ENCODE peak calls at places on chromosomes 2 and 18, in ten cellular contexts. One of them, this sample, is unnamed.

GRCh38 chr2:109616184-109616583 is 2.0 kb downstream of the SOWAHC start:
- DNase-seq in stimulated activated CD8-positive, alpha-beta memory T cell treated with anti-CD3 and anti-CD28 coated beads, Interleukin-2, amount 100 ng/mL, for 48 hours: no peak
- DNase-seq in endothelial cell: no peak
- DNase-seq in renal cortical epithelial cell: no peak
- DNase-seq in hypothalamus: no peak
- DNase-seq in right atrium auricular region: no peak
- DNase-seq in LoVo: no peak
- DNase-seq in NCI-H1694 treated with DMSO at 0.1 percent for 48 hours: no peak
- DNase-seq in HFFc6: no peak
- DNase-seq in mesenchymal stem cell: no peak
- DNase-seq in this sample: no peak

GRCh38 chr2:1790996-1791395 is 46.7 kb upstream of the PXDN start:
- DNase-seq in HFFc6: no peak
- DNase-seq in renal cortical epithelial cell: no peak
- DNase-seq in stimulated activated CD8-positive, alpha-beta memory T cell treated with anti-CD3 and anti-CD28 coated beads, Interleukin-2, amount 100 ng/mL, for 48 hours: no peak
- DNase-seq in LoVo: no peak
- DNase-seq in right atrium auricular region: no peak
- DNase-seq in hypothalamus: no peak
- DNase-seq in mesenchymal stem cell: no peak
- DNase-seq in endothelial cell: no peak
- DNase-seq in NCI-H1694 treated with DMSO at 0.1 percent for 48 hours: no peak
- DNase-seq in this sample: no peak

GRCh38 chr2:233546774-233547173 is 19.8 kb downstream of the USP40 start:
- DNase-seq in HFFc6: no peak
- DNase-seq in endothelial cell: no peak
- DNase-seq in stimulated activated CD8-positive, alpha-beta memory T cell treated with anti-CD3 and anti-CD28 coated beads, Interleukin-2, amount 100 ng/mL, for 48 hours: no peak
- DNase-seq in renal cortical epithelial cell: no peak
- DNase-seq in hypothalamus: no peak
- DNase-seq in right atrium auricular region: no peak
- DNase-seq in LoVo: no peak
- DNase-seq in NCI-H1694 treated with DMSO at 0.1 percent for 48 hours: no peak
- DNase-seq in mesenchymal stem cell: no peak
- DNase-seq in this sample: no peak

GRCh38 chr18:43793910-43794309 is 516.6 kb upstream of the SYT4 start:
- DNase-seq in right atrium auricular region: no peak
- DNase-seq in mesenchymal stem cell: no peak
- DNase-seq in LoVo: no peak
- DNase-seq in renal cortical epithelial cell: no peak
- DNase-seq in endothelial cell: no peak
- DNase-seq in hypothalamus: no peak
- DNase-seq in HFFc6: no peak
- DNase-seq in stimulated activated CD8-positive, alpha-beta memory T cell treated with anti-CD3 and anti-CD28 coated beads, Interleukin-2, amount 100 ng/mL, for 48 hours: no peak
- DNase-seq in NCI-H1694 treated with DMSO at 0.1 percent for 48 hours: no peak
- DNase-seq in this sample: no peak

GRCh38 chr18:44731866-44732555 is 51.3 kb downstream of the SETBP1 start:
- DNase-seq in mesenchymal stem cell: peak; percentile 48
- DNase-seq in LoVo: no peak
- DNase-seq in NCI-H1694 treated with DMSO at 0.1 percent for 48 hours: no peak
- DNase-seq in right atrium auricular region: no peak
- DNase-seq in HFFc6: peak; percentile 16
- DNase-seq in stimulated activated CD8-positive, alpha-beta memory T cell treated with anti-CD3 and anti-CD28 coated beads, Interleukin-2, amount 100 ng/mL, for 48 hours: no peak
- DNase-seq in endothelial cell: no peak
- DNase-seq in hypothalamus: no peak
- DNase-seq in renal cortical epithelial cell: no peak
- DNase-seq in this sample: no peak

GRCh38 chr2:109473616-109474318 is 140.0 kb downstream of the SEPTIN10 start:
- DNase-seq in hypothalamus: no peak
- DNase-seq in NCI-H1694 treated with DMSO at 0.1 percent for 48 hours: no peak
- DNase-seq in renal cortical epithelial cell: no peak
- DNase-seq in mesenchymal stem cell: no peak
- DNase-seq in HFFc6: no peak
- DNase-seq in endothelial cell: no peak
- DNase-seq in right atrium auricular region: no peak
- DNase-seq in stimulated activated CD8-positive, alpha-beta memory T cell treated with anti-CD3 and anti-CD28 coated beads, Interleukin-2, amount 100 ng/mL, for 48 hours: no peak
- DNase-seq in LoVo: no peak
- DNase-seq in this sample: peak; percentile 32

GRCh38 chr18:32998921-32999320 is 226.1 kb upstream of the KLHL14 start:
- DNase-seq in NCI-H1694 treated with DMSO at 0.1 percent for 48 hours: no peak
- DNase-seq in endothelial cell: no peak
- DNase-seq in LoVo: no peak
- DNase-seq in mesenchymal stem cell: no peak
- DNase-seq in stimulated activated CD8-positive, alpha-beta memory T cell treated with anti-CD3 and anti-CD28 coated beads, Interleukin-2, amount 100 ng/mL, for 48 hours: no peak
- DNase-seq in HFFc6: no peak
- DNase-seq in right atrium auricular region: no peak
- DNase-seq in renal cortical epithelial cell: no peak
- DNase-seq in hypothalamus: no peak
- DNase-seq in this sample: no peak

GRCh38 chr2:47405757-47406156 is 2.8 kb downstream of the MSH2 start:
- DNase-seq in endothelial cell: no peak
- DNase-seq in NCI-H1694 treated with DMSO at 0.1 percent for 48 hours: no peak
- DNase-seq in renal cortical epithelial cell: no peak
- DNase-seq in HFFc6: no peak
- DNase-seq in mesenchymal stem cell: no peak
- DNase-seq in stimulated activated CD8-positive, alpha-beta memory T cell treated with anti-CD3 and anti-CD28 coated beads, Interleukin-2, amount 100 ng/mL, for 48 hours: no peak
- DNase-seq in hypothalamus: no peak
- DNase-seq in right atrium auricular region: no peak
- DNase-seq in LoVo: no peak
- DNase-seq in this sample: no peak

GRCh38 chr2:152475982-152476381 is 141.0 kb downstream of the FMNL2 start:
- DNase-seq in NCI-H1694 treated with DMSO at 0.1 percent for 48 hours: no peak
- DNase-seq in mesenchymal stem cell: no peak
- DNase-seq in renal cortical epithelial cell: no peak
- DNase-seq in right atrium auricular region: no peak
- DNase-seq in endothelial cell: no peak
- DNase-seq in hypothalamus: no peak
- DNase-seq in stimulated activated CD8-positive, alpha-beta memory T cell treated with anti-CD3 and anti-CD28 coated beads, Interleukin-2, amount 100 ng/mL, for 48 hours: no peak
- DNase-seq in LoVo: no peak
- DNase-seq in HFFc6: no peak
- DNase-seq in this sample: no peak

GRCh38 chr2:27152102-27152795 is 3.4 kb downstream of the TCF23 start:
- DNase-seq in right atrium auricular region: no peak
- DNase-seq in HFFc6: no peak
- DNase-seq in LoVo: no peak
- DNase-seq in NCI-H1694 treated with DMSO at 0.1 percent for 48 hours: no peak
- DNase-seq in stimulated activated CD8-positive, alpha-beta memory T cell treated with anti-CD3 and anti-CD28 coated beads, Interleukin-2, amount 100 ng/mL, for 48 hours: no peak
- DNase-seq in endothelial cell: no peak
- DNase-seq in mesenchymal stem cell: no peak
- DNase-seq in hypothalamus: no peak
- DNase-seq in renal cortical epithelial cell: no peak
- DNase-seq in this sample: no peak

GRCh38 chr2:216776076-216776726 is 80.9 kb upstream of the IGFBP5 start:
- DNase-seq in renal cortical epithelial cell: no peak
- DNase-seq in right atrium auricular region: no peak
- DNase-seq in stimulated activated CD8-positive, alpha-beta memory T cell treated with anti-CD3 and anti-CD28 coated beads, Interleukin-2, amount 100 ng/mL, for 48 hours: no peak
- DNase-seq in mesenchymal stem cell: no peak
- DNase-seq in LoVo: no peak
- DNase-seq in NCI-H1694 treated with DMSO at 0.1 percent for 48 hours: no peak
- DNase-seq in HFFc6: no peak
- DNase-seq in hypothalamus: no peak
- DNase-seq in endothelial cell: no peak
- DNase-seq in this sample: peak; percentile 94

GRCh38 chr2:143960177-143960576 is 559.7 kb downstream of the ZEB2 start:
- DNase-seq in right atrium auricular region: no peak
- DNase-seq in HFFc6: no peak
- DNase-seq in endothelial cell: no peak
- DNase-seq in stimulated activated CD8-positive, alpha-beta memory T cell treated with anti-CD3 and anti-CD28 coated beads, Interleukin-2, amount 100 ng/mL, for 48 hours: no peak
- DNase-seq in hypothalamus: no peak
- DNase-seq in renal cortical epithelial cell: no peak
- DNase-seq in mesenchymal stem cell: no peak
- DNase-seq in NCI-H1694 treated with DMSO at 0.1 percent for 48 hours: no peak
- DNase-seq in LoVo: no peak
- DNase-seq in this sample: no peak

GRCh38 chr18:74674487-74674886 is 76.8 kb downstream of the ZNF407 start:
- DNase-seq in endothelial cell: no peak
- DNase-seq in HFFc6: no peak
- DNase-seq in LoVo: no peak
- DNase-seq in hypothalamus: no peak
- DNase-seq in mesenchymal stem cell: no peak
- DNase-seq in stimulated activated CD8-positive, alpha-beta memory T cell treated with anti-CD3 and anti-CD28 coated beads, Interleukin-2, amount 100 ng/mL, for 48 hours: no peak
- DNase-seq in NCI-H1694 treated with DMSO at 0.1 percent for 48 hours: no peak
- DNase-seq in right atrium auricular region: no peak
- DNase-seq in renal cortical epithelial cell: no peak
- DNase-seq in this sample: no peak

GRCh38 chr2:134411828-134412638 is 158.2 kb downstream of the MGAT5 start:
- DNase-seq in hypothalamus: peak; percentile 93
- DNase-seq in NCI-H1694 treated with DMSO at 0.1 percent for 48 hours: peak; percentile 96
- DNase-seq in mesenchymal stem cell: peak; percentile 89
- DNase-seq in LoVo: peak; percentile 77
- DNase-seq in endothelial cell: peak; percentile 50
- DNase-seq in stimulated activated CD8-positive, alpha-beta memory T cell treated with anti-CD3 and anti-CD28 coated beads, Interleukin-2, amount 100 ng/mL, for 48 hours: peak; percentile 35
- DNase-seq in HFFc6: peak; percentile 82
- DNase-seq in renal cortical epithelial cell: peak; percentile 72
- DNase-seq in right atrium auricular region: peak; percentile 82
- DNase-seq in this sample: peak; percentile 71

GRCh38 chr2:157877761-157878400 is 1.8 kb upstream of the ACVR1 start:
- DNase-seq in renal cortical epithelial cell: no peak
- DNase-seq in right atrium auricular region: no peak
- DNase-seq in stimulated activated CD8-positive, alpha-beta memory T cell treated with anti-CD3 and anti-CD28 coated beads, Interleukin-2, amount 100 ng/mL, for 48 hours: no peak
- DNase-seq in mesenchymal stem cell: no peak
- DNase-seq in HFFc6: no peak
- DNase-seq in NCI-H1694 treated with DMSO at 0.1 percent for 48 hours: no peak
- DNase-seq in hypothalamus: no peak
- DNase-seq in LoVo: no peak
- DNase-seq in endothelial cell: no peak
- DNase-seq in this sample: no peak

GRCh38 chr2:68330691-68331090 is 10.9 kb upstream of the CNRIP1 start:
- DNase-seq in hypothalamus: no peak
- DNase-seq in NCI-H1694 treated with DMSO at 0.1 percent for 48 hours: no peak
- DNase-seq in mesenchymal stem cell: peak; percentile 52
- DNase-seq in stimulated activated CD8-positive, alpha-beta memory T cell treated with anti-CD3 and anti-CD28 coated beads, Interleukin-2, amount 100 ng/mL, for 48 hours: no peak
- DNase-seq in right atrium auricular region: no peak
- DNase-seq in renal cortical epithelial cell: no peak
- DNase-seq in endothelial cell: no peak
- DNase-seq in HFFc6: no peak
- DNase-seq in LoVo: no peak
- DNase-seq in this sample: no peak

GRCh38 chr2:236363878-236364277 is 99.7 kb upstream of the ASB18 start:
- DNase-seq in mesenchymal stem cell: no peak
- DNase-seq in renal cortical epithelial cell: no peak
- DNase-seq in endothelial cell: no peak
- DNase-seq in HFFc6: no peak
- DNase-seq in hypothalamus: no peak
- DNase-seq in right atrium auricular region: peak; percentile 28
- DNase-seq in NCI-H1694 treated with DMSO at 0.1 percent for 48 hours: no peak
- DNase-seq in LoVo: no peak
- DNase-seq in stimulated activated CD8-positive, alpha-beta memory T cell treated with anti-CD3 and anti-CD28 coated beads, Interleukin-2, amount 100 ng/mL, for 48 hours: no peak
- DNase-seq in this sample: no peak

GRCh38 chr2:69082430-69082997 is 69.5 kb downstream of the ANTXR1 start:
- DNase-seq in stimulated activated CD8-positive, alpha-beta memory T cell treated with anti-CD3 and anti-CD28 coated beads, Interleukin-2, amount 100 ng/mL, for 48 hours: no peak
- DNase-seq in hypothalamus: no peak
- DNase-seq in renal cortical epithelial cell: peak; percentile 98
- DNase-seq in NCI-H1694 treated with DMSO at 0.1 percent for 48 hours: no peak
- DNase-seq in endothelial cell: no peak
- DNase-seq in mesenchymal stem cell: peak; percentile 99
- DNase-seq in right atrium auricular region: no peak
- DNase-seq in HFFc6: peak; percentile 67
- DNase-seq in LoVo: peak; percentile 63
- DNase-seq in this sample: peak; percentile 47

GRCh38 chr2:109087055-109087663 is 41.8 kb upstream of the SH3RF3 start:
- DNase-seq in hypothalamus: no peak
- DNase-seq in renal cortical epithelial cell: no peak
- DNase-seq in LoVo: no peak
- DNase-seq in NCI-H1694 treated with DMSO at 0.1 percent for 48 hours: no peak
- DNase-seq in mesenchymal stem cell: no peak
- DNase-seq in HFFc6: no peak
- DNase-seq in stimulated activated CD8-positive, alpha-beta memory T cell treated with anti-CD3 and anti-CD28 coated beads, Interleukin-2, amount 100 ng/mL, for 48 hours: no peak
- DNase-seq in right atrium auricular region: no peak
- DNase-seq in endothelial cell: no peak
- DNase-seq in this sample: no peak

GRCh38 chr2:239002960-239003932 is 155.4 kb downstream of the TWIST2 start:
- DNase-seq in hypothalamus: no peak
- DNase-seq in NCI-H1694 treated with DMSO at 0.1 percent for 48 hours: no peak
- DNase-seq in right atrium auricular region: no peak
- DNase-seq in LoVo: no peak
- DNase-seq in HFFc6: peak; percentile 73
- DNase-seq in renal cortical epithelial cell: no peak
- DNase-seq in mesenchymal stem cell: peak; percentile 19
- DNase-seq in endothelial cell: no peak
- DNase-seq in stimulated activated CD8-positive, alpha-beta memory T cell treated with anti-CD3 and anti-CD28 coated beads, Interleukin-2, amount 100 ng/mL, for 48 hours: no peak
- DNase-seq in this sample: no peak

GRCh38 chr2:18094277-18094676 is 215.8 kb downstream of the KCNS3 start:
- DNase-seq in right atrium auricular region: no peak
- DNase-seq in renal cortical epithelial cell: no peak
- DNase-seq in HFFc6: no peak
- DNase-seq in stimulated activated CD8-positive, alpha-beta memory T cell treated with anti-CD3 and anti-CD28 coated beads, Interleukin-2, amount 100 ng/mL, for 48 hours: no peak
- DNase-seq in mesenchymal stem cell: no peak
- DNase-seq in LoVo: no peak
- DNase-seq in NCI-H1694 treated with DMSO at 0.1 percent for 48 hours: no peak
- DNase-seq in endothelial cell: no peak
- DNase-seq in hypothalamus: no peak
- DNase-seq in this sample: no peak

GRCh38 chr2:221289389-221289788 is 282.7 kb downstream of the EPHA4 start:
- DNase-seq in right atrium auricular region: no peak
- DNase-seq in renal cortical epithelial cell: peak; percentile 38
- DNase-seq in HFFc6: no peak
- DNase-seq in stimulated activated CD8-positive, alpha-beta memory T cell treated with anti-CD3 and anti-CD28 coated beads, Interleukin-2, amount 100 ng/mL, for 48 hours: no peak
- DNase-seq in hypothalamus: no peak
- DNase-seq in LoVo: no peak
- DNase-seq in endothelial cell: no peak
- DNase-seq in mesenchymal stem cell: peak; percentile 30
- DNase-seq in NCI-H1694 treated with DMSO at 0.1 percent for 48 hours: no peak
- DNase-seq in this sample: no peak

GRCh38 chr2:222424729-222425671 is 657 bp downstream of the SGPP2 start:
- DNase-seq in hypothalamus: peak; percentile 32
- DNase-seq in renal cortical epithelial cell: no peak
- DNase-seq in right atrium auricular region: no peak
- DNase-seq in HFFc6: no peak
- DNase-seq in endothelial cell: no peak
- DNase-seq in stimulated activated CD8-positive, alpha-beta memory T cell treated with anti-CD3 and anti-CD28 coated beads, Interleukin-2, amount 100 ng/mL, for 48 hours: no peak
- DNase-seq in mesenchymal stem cell: no peak
- DNase-seq in NCI-H1694 treated with DMSO at 0.1 percent for 48 hours: peak; percentile 11
- DNase-seq in LoVo: peak; percentile 29
- DNase-seq in this sample: peak; percentile 74

GRCh38 chr18:55090566-55091187 is 131.4 kb upstream of the CCDC68 start:
- DNase-seq in hypothalamus: peak; percentile 45
- DNase-seq in mesenchymal stem cell: peak; percentile 41
- DNase-seq in stimulated activated CD8-positive, alpha-beta memory T cell treated with anti-CD3 and anti-CD28 coated beads, Interleukin-2, amount 100 ng/mL, for 48 hours: no peak
- DNase-seq in LoVo: peak; percentile 50
- DNase-seq in right atrium auricular region: no peak
- DNase-seq in HFFc6: no peak
- DNase-seq in renal cortical epithelial cell: no peak
- DNase-seq in NCI-H1694 treated with DMSO at 0.1 percent for 48 hours: no peak
- DNase-seq in endothelial cell: no peak
- DNase-seq in this sample: no peak

GRCh38 chr2:169012812-169013627 is 18.1 kb downstream of the ABCB11 start:
- DNase-seq in LoVo: no peak
- DNase-seq in HFFc6: no peak
- DNase-seq in endothelial cell: no peak
- DNase-seq in right atrium auricular region: no peak
- DNase-seq in renal cortical epithelial cell: peak; percentile 62
- DNase-seq in NCI-H1694 treated with DMSO at 0.1 percent for 48 hours: peak; percentile 19
- DNase-seq in hypothalamus: no peak
- DNase-seq in mesenchymal stem cell: no peak
- DNase-seq in stimulated activated CD8-positive, alpha-beta memory T cell treated with anti-CD3 and anti-CD28 coated beads, Interleukin-2, amount 100 ng/mL, for 48 hours: no peak
- DNase-seq in this sample: no peak

GRCh38 chr2:231318954-231319353 is 76.6 kb upstream of the B3GNT7 start:
- DNase-seq in mesenchymal stem cell: no peak
- DNase-seq in right atrium auricular region: no peak
- DNase-seq in hypothalamus: no peak
- DNase-seq in HFFc6: no peak
- DNase-seq in endothelial cell: no peak
- DNase-seq in NCI-H1694 treated with DMSO at 0.1 percent for 48 hours: no peak
- DNase-seq in renal cortical epithelial cell: no peak
- DNase-seq in LoVo: no peak
- DNase-seq in stimulated activated CD8-positive, alpha-beta memory T cell treated with anti-CD3 and anti-CD28 coated beads, Interleukin-2, amount 100 ng/mL, for 48 hours: no peak
- DNase-seq in this sample: no peak

This sample was measured in NCI-H2081.